ENCODE peak calls at places on chromosome X, in seven cellular contexts. U is HepG2, G is fibroblast of pulmonary artery, E is breast epithelium, O is kidney, D is psoas muscle, I is GM12878. A is an unnamed sample.

GRCh38 chrX:264634-265455 is 16.3 kb upstream of the PLCXD1 start:
- DNase-seq in O (no peak), G (peak), E (peak), I (no peak), U (peak), D (no peak), A (no peak)

GRCh38 chrX:997631-998137 is 214.8 kb downstream of the CRLF2 start:
- DNase-seq in E (no peak), G (no peak), U (no peak), D (no peak), I (peak), O (no peak), A (no peak)

GRCh38 chrX:2629316-2630168 is 61.6 kb upstream of the CD99 start:
- DNase-seq in E (no peak), O (no peak), D (no peak), U (peak), G (no peak), I (no peak), A (no peak)

GRCh38 chrX:40468033-40468979 is 112.5 kb upstream of the ATP6AP2 start:
- DNase-seq in G (peak), E (peak), I (peak), O (no peak), D (no peak), U (peak), A (peak)

GRCh38 chrX:69031181-69031580 is 134.1 kb downstream of the PJA1 start:
- DNase-seq in I (no peak), O (no peak), G (no peak), D (no peak), E (no peak), U (peak), A (no peak)

GRCh38 chrX:22314211-22314610 is 41.5 kb downstream of the CBLL2 start:
- DNase-seq in D (no peak), E (no peak), U (no peak), O (no peak), I (no peak), G (peak), A (no peak)

GRCh38 chrX:139077303-139078131 is 366.0 kb upstream of the FGF13 start:
- DNase-seq in O (no peak), D (no peak), I (no peak), U (no peak), G (no peak), E (no peak), A (no peak)

GRCh38 chrX:115234220-115234557 is 293 bp upstream of the LRCH2 start:
- DNase-seq in U (no peak), E (no peak), D (no peak), I (no peak), O (no peak), G (peak), A (no peak)

GRCh38 chrX:154732421-154733071 is 18.3 kb downstream of the GAB3 start:
- DNase-seq in U (no peak), I (no peak), O (no peak), D (no peak), G (peak), E (no peak), A (no peak)

GRCh38 chrX:113305496-113305895 is 464.9 kb upstream of the AMOT start:
- DNase-seq in U (no peak), D (no peak), G (peak), I (no peak), O (no peak), E (no peak), A (no peak)

GRCh38 chrX:43631841-43632240 is 24.3 kb upstream of the MAOA start:
- DNase-seq in U (no peak), D (no peak), O (no peak), G (no peak), E (no peak), I (no peak), A (no peak)

GRCh38 chrX:15834827-15835595 is 19.6 kb downstream of the AP1S2 start:
- DNase-seq in U (no peak), G (no peak), E (no peak), I (no peak), O (no peak), D (no peak), A (no peak)

GRCh38 chrX:7926501-7926900 is 712 bp downstream of the PNPLA4 start:
- DNase-seq in E (no peak), G (peak), U (no peak), D (no peak), O (no peak), I (no peak), A (no peak)

GRCh38 chrX:72128881-72129280 is 2.8 kb downstream of the RTL5 start:
- DNase-seq in I (no peak), D (no peak), G (peak), E (no peak), U (peak), O (no peak), A (no peak)

GRCh38 chrX:81304545-81304944 is 102.6 kb downstream of the SH3BGRL start:
- DNase-seq in O (no peak), G (no peak), D (no peak), E (no peak), U (no peak), I (no peak), A (no peak)

GRCh38 chrX:134761788-134762187 is 103.5 kb upstream of the PLAC1 start:
- DNase-seq in O (no peak), U (peak), E (no peak), D (no peak), G (no peak), I (no peak), A (no peak)

GRCh38 chrX:153063315-153063714 is 7.0 kb downstream of the PNMA3 start:
- DNase-seq in I (no peak), G (peak), U (peak), E (no peak), O (no peak), D (no peak), A (no peak)

GRCh38 chrX:136376713-136377112 is 76.0 kb downstream of the ADGRG4 start:
- DNase-seq in O (no peak), U (no peak), I (no peak), E (no peak), G (no peak), D (no peak), A (no peak)

GRCh38 chrX:154026136-154026806 is 6.6 kb upstream of the IRAK1 start:
- DNase-seq in U (no peak), O (no peak), G (no peak), D (no peak), E (no peak), I (no peak), A (no peak)

GRCh38 chrX:1391370-1391706 is 575 bp downstream of the SLC25A6 start:
- DNase-seq in O (no peak), D (no peak), E (no peak), G (no peak), I (peak), U (peak), A (no peak)

GRCh38 chrX:111662314-111662713 is 18.7 kb upstream of the ALG13 start:
- DNase-seq in O (no peak), E (no peak), U (no peak), D (no peak), G (no peak), I (no peak), A (no peak)

GRCh38 chrX:10615931-10616780 is 4.2 kb downstream of the MID1 start:
- DNase-seq in D (no peak), U (no peak), G (peak), E (no peak), I (no peak), O (no peak), A (no peak)

GRCh38 chrX:102833136-102833535 is 103.9 kb upstream of the RAB40AL start:
- DNase-seq in D (no peak), U (no peak), I (no peak), O (no peak), G (peak), E (no peak), A (no peak)

DNA sequence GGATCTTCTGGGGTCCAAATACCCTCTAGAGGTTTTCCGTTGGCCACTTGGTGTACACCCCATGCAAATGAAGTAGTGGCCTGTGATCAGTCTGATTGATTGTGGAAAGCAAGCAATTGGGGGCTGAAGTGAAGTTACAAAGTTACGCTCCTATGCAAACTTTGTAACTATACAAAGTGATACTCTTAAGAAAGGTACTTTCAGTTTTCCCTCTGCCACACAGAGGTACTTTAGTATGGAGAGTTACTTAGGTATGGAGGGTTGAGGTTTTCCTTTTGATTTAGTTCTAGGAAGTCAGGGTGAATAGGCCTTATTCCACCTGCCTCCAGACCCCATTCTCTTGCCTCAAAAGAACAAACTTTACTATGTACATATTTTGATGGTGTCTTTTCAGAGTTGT is 28.7 kb downstream of the STAG2 start:
- DNase-seq in O (no peak), D (no peak), U (no peak), I (no peak), E (no peak), G (no peak), A (no peak)
- H3K4me3 ChIP-seq in O (no peak), D (no peak), U (no peak), I (peak), E (no peak), G (no peak), A (peak)

DNA sequence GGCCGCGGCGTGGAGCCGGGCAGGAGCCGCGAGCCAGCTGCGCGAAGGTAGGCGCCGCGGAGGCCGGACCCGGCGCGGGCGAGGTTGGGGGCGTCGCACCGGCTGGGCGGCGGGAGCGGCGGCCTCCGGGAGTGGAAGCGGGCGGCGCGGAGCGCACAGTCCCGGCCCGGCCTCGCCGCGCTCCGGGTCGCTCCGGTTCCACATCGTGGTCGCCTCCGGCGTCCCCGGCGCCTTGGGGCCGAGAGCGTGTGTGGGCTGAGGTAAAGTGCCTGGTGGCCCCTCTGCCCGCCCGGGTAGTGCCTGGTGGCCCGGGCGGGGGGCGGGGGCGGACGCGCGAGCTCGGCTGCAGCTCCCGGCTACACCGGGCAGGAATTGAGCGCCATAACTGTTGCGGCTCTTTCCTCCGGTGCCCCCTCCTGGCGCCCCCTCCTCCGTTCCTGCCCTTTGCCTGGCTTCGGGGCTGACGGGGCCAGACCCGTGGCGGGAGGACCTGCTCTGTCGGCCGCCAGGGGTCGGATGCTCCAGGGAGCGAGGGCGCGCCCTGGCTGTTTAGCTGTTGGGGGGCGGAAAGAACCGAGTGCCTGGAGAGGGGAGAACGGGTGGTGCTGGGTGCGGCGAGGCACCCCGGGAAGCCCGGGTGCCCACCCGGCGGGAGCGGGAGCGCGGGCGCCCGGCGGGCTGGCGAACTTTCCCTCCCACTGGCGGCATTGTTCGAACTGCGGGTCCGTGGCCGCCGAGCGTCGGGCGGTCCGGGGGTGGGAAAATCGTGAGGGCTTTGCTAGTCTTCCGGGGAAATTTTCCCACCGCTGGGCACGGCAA is 661 bp downstream of the JADE3 start:
- DNase-seq in O (peak), D (peak), G (peak), E (no peak), U (peak), I (no peak), A (no peak)
- TF ChIP-seq CTCF in O (peak), D (peak), G (peak), E (peak), U (peak), I (peak), A (peak)

DNA sequence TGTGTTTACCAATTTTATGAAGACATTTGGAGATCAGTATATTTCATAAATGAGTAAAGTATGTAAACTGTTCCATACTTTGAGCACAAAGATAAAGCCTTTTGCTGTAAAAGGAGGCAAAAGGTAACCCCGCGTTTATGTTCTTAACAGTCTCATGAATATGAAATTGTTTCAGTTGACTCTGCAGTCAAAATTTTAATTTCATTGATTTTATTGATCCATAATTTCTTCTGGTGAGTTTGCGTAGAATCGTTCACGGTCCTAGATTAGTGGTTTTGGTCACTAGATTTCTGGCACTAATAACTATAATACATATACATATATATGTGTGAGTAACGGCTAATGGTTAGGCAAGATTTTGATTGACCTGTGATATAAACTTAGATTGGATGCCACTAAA is 1.9 kb downstream of the FMR1 start:
- DNase-seq in E (no peak), D (no peak), I (no peak), O (no peak), G (no peak), U (no peak), A (no peak)
- H3K4me3 ChIP-seq in E (peak), D (peak), I (peak), O (peak), G (peak), U (peak), A (peak)

GRCh38 chrX:123455693-123456092 is 271.6 kb downstream of the GRIA3 start:
- DNase-seq in O (no peak), U (no peak), G (no peak), E (no peak), D (no peak), I (no peak), A (no peak)

GRCh38 chrX:123450217-123450616 is 266.1 kb downstream of the GRIA3 start:
- DNase-seq in U (peak), G (peak), D (no peak), E (no peak), I (no peak), O (no peak), A (no peak)

GRCh38 chrX:123454712-123455431 is 270.8 kb downstream of the GRIA3 start:
- DNase-seq in I (no peak), D (no peak), E (no peak), O (no peak), U (no peak), G (no peak), A (no peak)
- TF ChIP-seq CTCF in I (no peak), D (no peak), E (no peak), O (no peak), U (no peak), G (no peak), A (no peak)

GRCh38 chrX:12955882-12956703 is 18.8 kb upstream of the TMSB4X start:
- DNase-seq in I (peak), U (peak), D (peak), G (peak), O (peak), E (no peak), A (no peak)
- H3K4me3 ChIP-seq in I (peak), U (no peak), D (no peak), G (peak), O (no peak), E (peak), A (peak)

DNA sequence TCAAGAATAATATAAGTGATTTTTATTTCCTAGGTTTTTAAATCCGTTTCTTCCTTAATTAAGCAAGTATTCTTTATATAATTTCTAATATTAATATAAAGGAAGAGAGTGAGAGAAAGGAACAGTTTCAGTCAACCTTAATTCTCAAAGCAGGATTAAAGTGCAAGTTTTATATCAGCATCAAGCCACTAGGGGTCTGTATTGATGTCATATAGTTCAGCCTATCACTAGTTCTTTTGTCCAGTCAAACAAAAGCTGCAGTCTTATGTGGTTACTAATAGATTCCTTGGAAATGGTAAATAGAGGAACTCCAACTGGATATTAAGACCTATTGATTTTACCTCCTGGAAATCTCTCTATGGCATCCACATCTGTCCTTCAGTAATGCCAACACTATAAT is 82.0 kb downstream of the NAP1L3 start:
- DNase-seq in D (no peak), O (no peak), I (no peak), E (no peak), G (no peak), U (no peak), A (no peak)
- TF ChIP-seq CTCF in D (no peak), O (no peak), I (no peak), E (no peak), G (no peak), U (no peak), A (no peak)

DNA sequence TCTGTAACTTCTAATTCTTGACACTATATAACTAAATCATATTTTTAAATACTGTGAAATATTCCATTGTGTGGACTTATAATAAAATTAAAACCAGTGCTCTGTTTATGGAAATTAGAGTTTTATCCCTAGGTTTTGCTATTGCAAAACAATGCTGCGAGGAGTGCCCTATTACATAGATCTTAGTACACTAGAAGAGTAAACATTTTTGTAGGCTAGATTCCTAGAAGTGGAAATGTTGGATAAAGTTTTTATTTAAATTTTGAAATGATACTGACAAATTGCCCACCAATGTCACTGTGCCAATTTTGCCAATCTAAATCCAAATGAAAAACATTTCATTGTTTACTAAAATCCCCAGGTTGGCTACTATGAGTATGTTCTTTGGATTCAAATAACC is 99.7 kb downstream of the IL1RAPL2 start:
- DNase-seq in D (no peak), E (no peak), G (no peak), I (no peak), U (no peak), O (no peak), A (no peak)
- H3K4me3 ChIP-seq in D (no peak), E (no peak), G (no peak), I (no peak), U (no peak), O (no peak), A (no peak)